ENCODE peak calls at places on chromosomes 13 and 19, in nine cellular contexts. D is head of caudate nucleus; Q is endothelial cell of umbilical vein; Z is MCF 10A; G is WTC11; N is activated naive CD8-positive, alpha-beta T cell treated with anti-CD3 and anti-CD28 coated beads, Interleukin-2, amount 50 U/mL, for 24 hours; V is lower leg skin; K is left ventricle myocardium inferior; M is stimulated activated naive CD8-positive, alpha-beta T cell treated with anti-CD3 and anti-CD28 coated beads, Interleukin-15, Interleukin-2, amounts not matched to agents 100 U/mL and 50 U/mL, for 24 hours. X is an unnamed sample.

GRCh38 chr13:33525759-33526158 is 240.2 kb upstream of the STARD13 start:
- DNase-seq in Q (peak), M (no peak), K (no peak), N (no peak), V (no peak), D (no peak), Z (no peak), G (no peak), X (no peak)

GRCh38 chr13:33172400-33172799 is 113.2 kb downstream of the STARD13 start:
- DNase-seq in M (no peak), N (no peak), G (no peak), V (no peak), D (no peak), Z (peak), K (no peak), Q (no peak), X (no peak)

GRCh38 chr19:7871280-7871529 is 3.0 kb downstream of the PRR36 start:
- DNase-seq in Q (no peak), V (no peak), Z (peak), N (no peak), G (no peak), D (no peak), K (no peak), M (peak), X (no peak)

GRCh38 chr13:90732049-90732448 is 615.4 kb upstream of the MIR17HG start:
- DNase-seq in K (no peak), V (no peak), N (no peak), G (peak), Z (peak), M (no peak), Q (no peak), D (no peak), X (no peak)

GRCh38 chr13:98761126-98761978 is 8.9 kb upstream of the SLC15A1 start:
- DNase-seq in Z (peak), D (no peak), Q (no peak), N (no peak), M (no peak), V (peak), K (no peak), G (no peak), X (no peak)

GRCh38 chr19:32873560-32873959 is 4.0 kb upstream of the SLC7A9 start:
- DNase-seq in Z (no peak), K (no peak), N (no peak), D (no peak), Q (no peak), M (no peak), V (peak), G (no peak), X (no peak)

GRCh38 chr13:27830010-27830409 is 37.7 kb downstream of the GSX1 start:
- DNase-seq in K (peak), Q (peak), D (peak), Z (peak), N (peak), M (peak), G (peak), V (peak), X (peak)

GRCh38 chr19:17125728-17126677 is 50.4 kb downstream of the MYO9B start:
- DNase-seq in N (peak), Q (no peak), M (peak), G (no peak), D (peak), K (peak), Z (no peak), V (peak), X (peak)

GRCh38 chr19:4108767-4109625 is 14.9 kb downstream of the MAP2K2 start:
- DNase-seq in D (no peak), M (peak), K (no peak), Q (no peak), Z (no peak), G (no peak), N (peak), V (no peak), X (no peak)

GRCh38 chr19:51354742-51355148 is 11.4 kb downstream of the ETFB start:
- DNase-seq in V (no peak), K (no peak), N (peak), D (peak), M (peak), G (peak), Z (no peak), Q (no peak), X (no peak)